ENCODE peak calls at places on chromosome 2, in seven cellular contexts. O is fibroblast of gingiva; J is cardiac fibroblast; D is activated T-cell treated with anti-CD3 and anti-CD28 coated beads, Interleukin-2, amount 50 U/mL, for 1 hour; N is spleen; P is heart left ventricle; A is AG09309. F is an unnamed sample.

GRCh38 chr2:139007130-139007529 is 226.9 kb upstream of the NXPH2 start:
- DNase-seq in O (no peak), J (no peak), D (no peak), N (no peak), P (no peak), A (no peak), F (no peak)

GRCh38 chr2:134567666-134568065 is 151.1 kb downstream of the TMEM163 start:
- DNase-seq in O (no peak), J (no peak), D (no peak), N (no peak), P (no peak), A (no peak), F (no peak)

GRCh38 chr2:224055101-224055500 is 16.0 kb upstream of the SERPINE2 start:
- DNase-seq in O (no peak), J (no peak), D (no peak), N (no peak), P (no peak), A (no peak), F (no peak)

GRCh38 chr2:152025678-152026287 is 73.1 kb downstream of the CACNB4 start:
- DNase-seq in O (peak; percentile 61), J (peak; percentile 77), D (peak; percentile 77), N (peak; percentile 95), P (peak; percentile 80), A (peak; percentile 17), F (peak; percentile 76)

GRCh38 chr2:199279146-199279545 is 178.6 kb downstream of the SATB2 start:
- DNase-seq in O (no peak), J (no peak), D (no peak), N (no peak), P (no peak), A (no peak), F (no peak)

GRCh38 chr2:233976690-233977294 is 59.6 kb downstream of the TRPM8 start:
- DNase-seq in O (peak; percentile 57), J (peak; percentile 65), D (no peak), N (no peak), P (no peak), A (peak; percentile 32), F (peak; percentile 79)

GRCh38 chr2:232888839-232889529 is 18.9 kb downstream of the SNORC start:
- DNase-seq in O (no peak), J (no peak), D (peak; percentile 1), N (peak; percentile 58), P (no peak), A (no peak), F (no peak)

GRCh38 chr2:46936566-46936965 is 21.0 kb upstream of the MCFD2 start:
- DNase-seq in O (no peak), J (no peak), D (no peak), N (no peak), P (no peak), A (no peak), F (no peak)

GRCh38 chr2:104790100-104790811 is 63.7 kb upstream of the POU3F3 start:
- DNase-seq in O (peak; percentile 69), J (no peak), D (no peak), N (no peak), P (peak; percentile 8), A (no peak), F (peak; percentile 13)

GRCh38 chr2:26579025-26579722 is 62.0 kb downstream of the CIB4 start:
- DNase-seq in O (no peak), J (no peak), D (no peak), N (peak; percentile 34), P (no peak), A (no peak), F (no peak)

GRCh38 chr2:197786010-197786877 is 1.1 kb upstream of the BOLL start:
- DNase-seq in O (no peak), J (no peak), D (peak; percentile 68), N (peak; percentile 84), P (no peak), A (no peak), F (no peak)

GRCh38 chr2:234178309-234179030 is 128.0 kb downstream of the SPP2 start:
- DNase-seq in O (peak; percentile 13), J (peak; percentile 42), D (no peak), N (no peak), P (no peak), A (no peak), F (no peak)